ENCODE peak calls at places on chromosomes 6 and 20, in five cellular contexts. One of them, this sample, is unnamed.
A peak's percentile ranks its signal among the peaks of the same experiment; 100 is the strongest.

GRCh38 chr6:122657601-122658000 is 47.4 kb downstream of the PKIB start:
- DNase-seq in HepG2: no peak
- DNase-seq in H1: no peak
- DNase-seq in GM12878: no peak
- DNase-seq in K562: no peak
- DNase-seq in this sample: no peak

GRCh38 chr20:19211661-19212523 is 550 bp upstream of the SLC24A3 start:
- DNase-seq in GM12878: no peak
- DNase-seq in H1: peak; percentile 76
- DNase-seq in HepG2: no peak
- DNase-seq in K562: no peak
- DNase-seq in this sample: peak; percentile 49

GRCh38 chr6:155352812-155353211 is 38.5 kb upstream of the TFB1M start:
- DNase-seq in K562: no peak
- DNase-seq in HepG2: no peak
- DNase-seq in GM12878: no peak
- DNase-seq in H1: no peak
- DNase-seq in this sample: no peak

GRCh38 chr6:131023834-131024504 is 39.1 kb downstream of the EPB41L2 start:
- DNase-seq in HepG2: no peak
- DNase-seq in H1: no peak
- DNase-seq in K562: no peak
- DNase-seq in GM12878: no peak
- DNase-seq in this sample: no peak

GRCh38 chr6:98945311-98946005 is 2.3 kb downstream of the FBXL4 start:
- DNase-seq in HepG2: no peak
- DNase-seq in K562: no peak
- DNase-seq in H1: no peak
- DNase-seq in GM12878: no peak
- DNase-seq in this sample: no peak

GRCh38 chr20:36472656-36473071 is 68.7 kb upstream of the MYL9 start:
- DNase-seq in H1: peak; percentile 73
- DNase-seq in GM12878: no peak
- DNase-seq in K562: peak; percentile 73
- DNase-seq in HepG2: no peak
- DNase-seq in this sample: peak; percentile 68

GRCh38 chr20:22402990-22403859 is 181.1 kb downstream of the FOXA2 start:
- DNase-seq in GM12878: no peak
- DNase-seq in HepG2: peak; percentile 64
- DNase-seq in K562: peak; percentile 26
- DNase-seq in H1: no peak
- DNase-seq in this sample: no peak

GRCh38 chr6:54238407-54238806 is 69.8 kb upstream of the TINAG start:
- DNase-seq in GM12878: no peak
- DNase-seq in H1: no peak
- DNase-seq in HepG2: no peak
- DNase-seq in K562: no peak
- DNase-seq in this sample: no peak

GRCh38 chr6:118324081-118324480 is 224.0 kb upstream of the PLN start:
- DNase-seq in H1: no peak
- DNase-seq in GM12878: no peak
- DNase-seq in HepG2: no peak
- DNase-seq in K562: no peak
- DNase-seq in this sample: peak; percentile 15

GRCh38 chr20:57660510-57661199 is 40.4 kb upstream of the ZBP1 start:
- DNase-seq in HepG2: no peak
- DNase-seq in GM12878: no peak
- DNase-seq in K562: no peak
- DNase-seq in H1: peak; percentile 16
- DNase-seq in this sample: no peak

GRCh38 chr6:159565181-159565580 is 127.9 kb downstream of the SOD2 start:
- DNase-seq in K562: no peak
- DNase-seq in H1: no peak
- DNase-seq in HepG2: no peak
- DNase-seq in GM12878: no peak
- DNase-seq in this sample: no peak

GRCh38 chr6:121848523-121849255 is 413.2 kb downstream of the GJA1 start:
- DNase-seq in GM12878: no peak
- DNase-seq in H1: no peak
- DNase-seq in HepG2: no peak
- DNase-seq in K562: no peak
- DNase-seq in this sample: no peak

GRCh38 chr6:27161115-27161514 is 86.4 kb upstream of the PRSS16 start:
- DNase-seq in GM12878: no peak
- DNase-seq in H1: no peak
- DNase-seq in K562: no peak
- DNase-seq in HepG2: no peak
- DNase-seq in this sample: no peak

GRCh38 chr20:49697071-49697470 is 16.6 kb downstream of the B4GALT5 start:
- DNase-seq in HepG2: no peak
- DNase-seq in H1: no peak
- DNase-seq in GM12878: no peak
- DNase-seq in K562: no peak
- DNase-seq in this sample: no peak

GRCh38 chr6:74073429-74073828 is 377.4 kb downstream of the CD109 start:
- DNase-seq in K562: no peak
- DNase-seq in HepG2: no peak
- DNase-seq in GM12878: no peak
- DNase-seq in H1: no peak
- DNase-seq in this sample: no peak

GRCh38 chr6:153781306-153781705 is 257.7 kb upstream of the OPRM1 start:
- DNase-seq in GM12878: no peak
- DNase-seq in K562: no peak
- DNase-seq in H1: no peak
- DNase-seq in HepG2: no peak
- DNase-seq in this sample: no peak

GRCh38 chr6:130063806-130064205 is 45.4 kb downstream of the L3MBTL3 start:
- DNase-seq in GM12878: no peak
- DNase-seq in H1: no peak
- DNase-seq in K562: no peak
- DNase-seq in HepG2: no peak
- DNase-seq in this sample: no peak

GRCh38 chr20:50341880-50342637 is 151.4 kb downstream of the CEBPB start:
- DNase-seq in H1: no peak
- DNase-seq in GM12878: no peak
- DNase-seq in K562: no peak
- DNase-seq in HepG2: no peak
- DNase-seq in this sample: no peak

GRCh38 chr6:67201563-67201962 is 1433.5 kb upstream of the ADGRB3 start:
- DNase-seq in GM12878: no peak
- DNase-seq in H1: no peak
- DNase-seq in K562: no peak
- DNase-seq in HepG2: no peak
- DNase-seq in this sample: no peak

GRCh38 chr20:1669304-1669703 is 11.7 kb upstream of the SIRPG start:
- DNase-seq in H1: peak; percentile 19
- DNase-seq in GM12878: no peak
- DNase-seq in HepG2: no peak
- DNase-seq in K562: no peak
- DNase-seq in this sample: no peak

GRCh38 chr6:170094686-170095272 is 196.1 kb downstream of the DLL1 start:
- DNase-seq in K562: no peak
- DNase-seq in H1: peak; percentile 35
- DNase-seq in GM12878: no peak
- DNase-seq in HepG2: no peak
- DNase-seq in this sample: no peak

GRCh38 chr6:157335829-157336228 is 12.5 kb upstream of the TMEM242 start:
- DNase-seq in GM12878: no peak
- DNase-seq in HepG2: no peak
- DNase-seq in K562: peak; percentile 70
- DNase-seq in H1: no peak
- DNase-seq in this sample: no peak

GRCh38 chr6:2072450-2072849 is 173.0 kb downstream of the GMDS start:
- DNase-seq in HepG2: no peak
- DNase-seq in K562: no peak
- DNase-seq in H1: no peak
- DNase-seq in GM12878: no peak
- DNase-seq in this sample: no peak

GRCh38 chr20:32359633-32360332 is 1.7 kb downstream of the ASXL1 start:
- DNase-seq in H1: no peak
- DNase-seq in HepG2: no peak
- DNase-seq in GM12878: no peak
- DNase-seq in K562: no peak
- DNase-seq in this sample: no peak

GRCh38 chr6:94251878-94252277 is 832.5 kb upstream of the EPHA7 start:
- DNase-seq in GM12878: no peak
- DNase-seq in HepG2: no peak
- DNase-seq in H1: no peak
- DNase-seq in K562: no peak
- DNase-seq in this sample: no peak

GRCh38 chr6:45377041-45377554 is 636 bp downstream of the SUPT3H start:
- DNase-seq in HepG2: peak; percentile 23
- DNase-seq in K562: no peak
- DNase-seq in GM12878: peak; percentile 17
- DNase-seq in H1: no peak
- DNase-seq in this sample: no peak

GRCh38 chr6:167515873-167516507 is 191.1 kb downstream of the TTLL2 start:
- DNase-seq in H1: no peak
- DNase-seq in HepG2: no peak
- DNase-seq in GM12878: no peak
- DNase-seq in K562: no peak
- DNase-seq in this sample: no peak

GRCh38 chr20:48238326-48238725 is 453.0 kb upstream of the SULF2 start:
- DNase-seq in K562: no peak
- DNase-seq in GM12878: no peak
- DNase-seq in HepG2: no peak
- DNase-seq in H1: no peak
- DNase-seq in this sample: no peak

GRCh38 chr20:14259691-14260090 is 77.7 kb downstream of the FLRT3 start:
- DNase-seq in GM12878: no peak
- DNase-seq in K562: no peak
- DNase-seq in H1: no peak
- DNase-seq in HepG2: no peak
- DNase-seq in this sample: no peak

GRCh38 chr6:44452725-44453124 is 65.2 kb downstream of the CDC5L start:
- DNase-seq in K562: no peak
- DNase-seq in HepG2: peak; percentile 51
- DNase-seq in GM12878: no peak
- DNase-seq in H1: no peak
- DNase-seq in this sample: no peak

DNA sequence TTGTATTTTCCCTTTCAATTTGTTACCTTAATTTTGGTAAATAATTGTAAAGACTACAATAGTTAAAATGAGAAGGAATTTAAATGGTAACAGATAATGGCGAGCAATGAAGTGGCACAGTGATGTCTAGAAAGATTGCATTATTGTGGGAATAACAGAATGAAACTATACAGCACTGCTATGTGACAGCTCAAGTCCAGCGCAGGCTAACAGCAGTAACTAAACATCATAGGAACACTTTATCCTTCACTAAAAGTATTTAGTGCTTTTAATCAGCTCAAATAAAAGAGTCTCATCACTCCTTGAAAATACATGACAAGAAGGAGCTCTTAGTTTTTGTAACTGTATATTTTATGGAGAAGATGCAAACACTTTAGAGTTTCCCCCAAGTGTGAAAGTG is 190.8 kb downstream of the TENT5A start:
- DNase-seq in K562: no peak
- DNase-seq in HepG2: no peak
- DNase-seq in H1: no peak
- DNase-seq in GM12878: no peak
- DNase-seq in this sample: no peak
- TF ChIP-seq ATF2 in K562: no peak
- TF ChIP-seq ATF2 in HepG2: no peak
- TF ChIP-seq ATF2 in H1: no peak
- TF ChIP-seq ATF2 in GM12878: no peak
- TF ChIP-seq ATF2 in this sample: no peak

DNA sequence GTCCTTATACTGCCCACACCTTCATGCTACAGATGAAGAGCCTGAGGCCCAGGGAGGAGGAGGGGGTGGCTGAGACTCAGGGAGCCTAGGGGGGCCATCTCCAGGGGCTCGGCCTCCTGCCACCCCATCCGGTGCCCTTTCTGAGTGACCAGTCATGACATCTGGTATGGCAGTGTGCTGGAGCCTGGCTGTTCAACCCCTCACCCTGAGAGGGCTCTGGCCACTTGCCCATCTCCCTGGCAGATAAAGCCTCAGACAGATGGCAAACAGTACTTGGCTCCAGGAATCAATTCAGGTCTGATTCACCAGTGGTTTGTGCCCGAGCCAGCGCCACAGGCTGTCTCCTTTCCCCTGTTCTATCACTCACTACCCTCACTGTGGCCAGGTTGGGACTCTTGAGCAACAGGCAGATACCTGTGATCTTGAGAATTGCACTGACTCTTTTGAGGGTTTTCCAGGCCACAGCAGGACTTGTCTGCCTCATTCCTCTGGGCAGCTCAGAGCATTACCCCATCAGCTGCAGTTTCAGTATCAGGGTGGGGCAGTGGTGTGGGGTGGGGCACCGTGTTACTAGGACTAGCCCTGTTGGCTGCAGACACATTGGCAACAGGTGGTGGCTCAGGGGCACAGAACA is 22.8 kb downstream of the SRSF3 start:
- DNase-seq in K562: no peak
- DNase-seq in H1: no peak
- DNase-seq in HepG2: no peak
- DNase-seq in GM12878: no peak
- DNase-seq in this sample: peak; percentile 5
- TF ChIP-seq ATF2 in K562: no peak
- TF ChIP-seq ATF2 in H1: no peak
- TF ChIP-seq ATF2 in HepG2: no peak
- TF ChIP-seq ATF2 in GM12878: no peak
- TF ChIP-seq ATF2 in this sample: no peak

DNA sequence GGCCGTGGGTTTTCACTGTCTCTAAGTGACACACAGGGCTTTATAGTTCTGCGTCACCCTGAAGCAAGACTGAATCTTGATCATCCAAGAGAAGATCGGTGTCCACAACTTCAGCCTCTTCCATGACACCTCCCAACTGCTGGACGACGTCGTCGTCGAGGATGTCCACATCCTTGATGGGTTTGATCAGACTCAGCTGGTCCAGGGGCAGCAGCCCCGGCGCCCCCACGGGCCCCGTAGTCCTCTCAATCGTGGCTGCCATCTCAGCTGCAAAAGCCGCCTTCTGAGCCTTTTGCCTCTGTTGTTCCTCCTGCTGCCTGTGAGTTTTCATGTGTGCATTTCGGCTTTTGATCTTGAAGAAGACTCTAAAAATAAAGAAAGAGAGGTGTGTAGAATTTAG is 10.6 kb upstream of the MRPS10 start:
- DNase-seq in GM12878: no peak
- DNase-seq in H1: no peak
- DNase-seq in HepG2: no peak
- DNase-seq in K562: no peak
- DNase-seq in this sample: no peak
- TF ChIP-seq ATF2 in GM12878: no peak
- TF ChIP-seq ATF2 in H1: no peak
- TF ChIP-seq ATF2 in HepG2: no peak
- TF ChIP-seq ATF2 in K562: no peak
- TF ChIP-seq ATF2 in this sample: no peak

GRCh38 chr6:108946695-108947094 is 98.5 kb downstream of the ARMC2 start:
- DNase-seq in K562: no peak
- DNase-seq in GM12878: no peak
- DNase-seq in H1: no peak
- DNase-seq in HepG2: no peak
- DNase-seq in this sample: no peak
- TF ChIP-seq ATF2 in K562: no peak
- TF ChIP-seq ATF2 in GM12878: no peak
- TF ChIP-seq ATF2 in H1: no peak
- TF ChIP-seq ATF2 in HepG2: no peak
- TF ChIP-seq ATF2 in this sample: no peak

This sample was measured in WTC11.